ENCODE peak calls at places on chromosome 1, in seven cellular contexts. One of them, this sample, is unnamed.

GRCh38 chr1:41547336-41547735 is 62.9 kb upstream of the EDN2 start:
- DNase-seq in amniotic stem cell: no peak
- DNase-seq in cardiac muscle cell: no peak
- DNase-seq in neural crest cell: no peak
- DNase-seq in hepatocyte: no peak
- DNase-seq in activated T-cell treated with anti-CD3 and anti-CD28 coated beads for 1 hour: no peak
- DNase-seq in mucosa of gallbladder: no peak
- DNase-seq in this sample: no peak

GRCh38 chr1:116709666-116710167 is 42.2 kb upstream of the IGSF3 start:
- DNase-seq in amniotic stem cell: no peak
- DNase-seq in cardiac muscle cell: no peak
- DNase-seq in neural crest cell: no peak
- DNase-seq in hepatocyte: no peak
- DNase-seq in activated T-cell treated with anti-CD3 and anti-CD28 coated beads for 1 hour: no peak
- DNase-seq in mucosa of gallbladder: no peak
- DNase-seq in this sample: no peak

GRCh38 chr1:67766117-67766978 is 66.9 kb downstream of the GNG12 start:
- DNase-seq in amniotic stem cell: peak; percentile 88
- DNase-seq in cardiac muscle cell: peak; percentile 71
- DNase-seq in neural crest cell: peak; percentile 69
- DNase-seq in hepatocyte: peak; percentile 77
- DNase-seq in activated T-cell treated with anti-CD3 and anti-CD28 coated beads for 1 hour: peak; percentile 25
- DNase-seq in mucosa of gallbladder: peak; percentile 23
- DNase-seq in this sample: peak; percentile 67

GRCh38 chr1:212241445-212242287 is 43.5 kb upstream of the PPP2R5A start:
- DNase-seq in amniotic stem cell: no peak
- DNase-seq in cardiac muscle cell: no peak
- DNase-seq in neural crest cell: no peak
- DNase-seq in hepatocyte: no peak
- DNase-seq in activated T-cell treated with anti-CD3 and anti-CD28 coated beads for 1 hour: no peak
- DNase-seq in mucosa of gallbladder: no peak
- DNase-seq in this sample: no peak

GRCh38 chr1:192763756-192764155 is 45.1 kb upstream of the RGS2 start:
- DNase-seq in amniotic stem cell: peak; percentile 61
- DNase-seq in cardiac muscle cell: no peak
- DNase-seq in neural crest cell: no peak
- DNase-seq in hepatocyte: no peak
- DNase-seq in activated T-cell treated with anti-CD3 and anti-CD28 coated beads for 1 hour: no peak
- DNase-seq in mucosa of gallbladder: no peak
- DNase-seq in this sample: no peak

GRCh38 chr1:31013187-31013864 is 52.2 kb downstream of the PUM1 start:
- DNase-seq in amniotic stem cell: no peak
- DNase-seq in cardiac muscle cell: no peak
- DNase-seq in neural crest cell: no peak
- DNase-seq in hepatocyte: no peak
- DNase-seq in activated T-cell treated with anti-CD3 and anti-CD28 coated beads for 1 hour: no peak
- DNase-seq in mucosa of gallbladder: no peak
- DNase-seq in this sample: no peak

GRCh38 chr1:121586369-121587229 is 401.8 kb downstream of the SRGAP2C start:
- DNase-seq in amniotic stem cell: no peak
- DNase-seq in cardiac muscle cell: no peak
- DNase-seq in neural crest cell: no peak
- DNase-seq in hepatocyte: peak; percentile 52
- DNase-seq in activated T-cell treated with anti-CD3 and anti-CD28 coated beads for 1 hour: no peak
- DNase-seq in mucosa of gallbladder: peak; percentile 44
- DNase-seq in this sample: no peak

GRCh38 chr1:221962385-221962784 is 220.5 kb upstream of the DUSP10 start:
- DNase-seq in amniotic stem cell: no peak
- DNase-seq in cardiac muscle cell: no peak
- DNase-seq in neural crest cell: no peak
- DNase-seq in hepatocyte: no peak
- DNase-seq in activated T-cell treated with anti-CD3 and anti-CD28 coated beads for 1 hour: no peak
- DNase-seq in mucosa of gallbladder: no peak
- DNase-seq in this sample: no peak

GRCh38 chr1:214448536-214448935 is 102.9 kb downstream of the PTPN14 start:
- DNase-seq in amniotic stem cell: no peak
- DNase-seq in cardiac muscle cell: no peak
- DNase-seq in neural crest cell: no peak
- DNase-seq in hepatocyte: no peak
- DNase-seq in activated T-cell treated with anti-CD3 and anti-CD28 coated beads for 1 hour: no peak
- DNase-seq in mucosa of gallbladder: no peak
- DNase-seq in this sample: no peak

GRCh38 chr1:41915786-41916571 is 2.7 kb downstream of the HIVEP3 start:
- DNase-seq in amniotic stem cell: no peak
- DNase-seq in cardiac muscle cell: no peak
- DNase-seq in neural crest cell: no peak
- DNase-seq in hepatocyte: no peak
- DNase-seq in activated T-cell treated with anti-CD3 and anti-CD28 coated beads for 1 hour: no peak
- DNase-seq in mucosa of gallbladder: peak; percentile 53
- DNase-seq in this sample: no peak

GRCh38 chr1:234960722-234961467 is 167.7 kb downstream of the TOMM20 start:
- DNase-seq in amniotic stem cell: no peak
- DNase-seq in cardiac muscle cell: no peak
- DNase-seq in neural crest cell: no peak
- DNase-seq in hepatocyte: peak; percentile 81
- DNase-seq in activated T-cell treated with anti-CD3 and anti-CD28 coated beads for 1 hour: no peak
- DNase-seq in mucosa of gallbladder: peak; percentile 85
- DNase-seq in this sample: no peak

GRCh38 chr1:3674100-3675094 is 22.1 kb downstream of the TP73 start:
- DNase-seq in amniotic stem cell: no peak
- DNase-seq in cardiac muscle cell: peak; percentile 36
- DNase-seq in neural crest cell: no peak
- DNase-seq in hepatocyte: no peak
- DNase-seq in activated T-cell treated with anti-CD3 and anti-CD28 coated beads for 1 hour: no peak
- DNase-seq in mucosa of gallbladder: no peak
- DNase-seq in this sample: no peak

GRCh38 chr1:117059334-117059677 is 820 bp upstream of the TTF2 start:
- DNase-seq in amniotic stem cell: no peak
- DNase-seq in cardiac muscle cell: no peak
- DNase-seq in neural crest cell: no peak
- DNase-seq in hepatocyte: peak; percentile 64
- DNase-seq in activated T-cell treated with anti-CD3 and anti-CD28 coated beads for 1 hour: peak; percentile 45
- DNase-seq in mucosa of gallbladder: peak; percentile 65
- DNase-seq in this sample: peak; percentile 52

GRCh38 chr1:177585492-177586220 is 384.2 kb downstream of the SEC16B start:
- DNase-seq in amniotic stem cell: no peak
- DNase-seq in cardiac muscle cell: no peak
- DNase-seq in neural crest cell: no peak
- DNase-seq in hepatocyte: peak; percentile 80
- DNase-seq in activated T-cell treated with anti-CD3 and anti-CD28 coated beads for 1 hour: no peak
- DNase-seq in mucosa of gallbladder: no peak
- DNase-seq in this sample: no peak